ENCODE peak calls at places on chromosomes 3 and 15, in four cellular contexts. H is CD8-positive, alpha-beta memory T cell; G is Daoy; Q is activated CD8-positive, alpha-beta memory T cell treated with anti-CD3 and anti-CD28 coated beads for 1 hour. C is an unnamed sample.

GRCh38 chr3:59456852-59457485 is 407.1 kb upstream of the CFAP20DC start:
- DNase-seq in H (no peak), G (no peak), Q (no peak), C (no peak)

GRCh38 chr15:74179983-74180688 is 6.6 kb downstream of the ISLR start:
- DNase-seq in H (no peak), G (peak; percentile 76), Q (no peak), C (no peak)

GRCh38 chr3:10432156-10432845 is 73.1 kb downstream of the ATP2B2 start:
- DNase-seq in H (no peak), G (no peak), Q (no peak), C (no peak)

GRCh38 chr15:41115652-41116115 is 396 bp downstream of the INO80 start:
- DNase-seq in H (peak; percentile 70), G (peak; percentile 54), Q (peak; percentile 15), C (no peak)

GRCh38 chr15:72229076-72229946 is 1.7 kb downstream of the PKM start:
- DNase-seq in H (peak; percentile 40), G (peak; percentile 45), Q (no peak), C (no peak)

GRCh38 chr3:140207541-140207940 is 272.6 kb downstream of the CLSTN2 start:
- DNase-seq in H (no peak), G (no peak), Q (no peak), C (no peak)

GRCh38 chr15:52746162-52746721 is 43.9 kb downstream of the ONECUT1 start:
- DNase-seq in H (no peak), G (no peak), Q (no peak), C (no peak)

GRCh38 chr3:46846624-46847542 is 16.4 kb downstream of the MYL3 start:
- DNase-seq in H (no peak), G (no peak), Q (no peak), C (no peak)

GRCh38 chr15:42736178-42736792 is 643 bp downstream of the CDAN1 start:
- DNase-seq in H (peak; percentile 5), G (no peak), Q (no peak), C (no peak)

GRCh38 chr3:67515778-67516177 is 138.6 kb downstream of the SUCLG2 start:
- DNase-seq in H (no peak), G (no peak), Q (no peak), C (no peak)

GRCh38 chr15:68556139-68556990 is 22.4 kb upstream of the CORO2B start:
- DNase-seq in H (no peak), G (no peak), Q (no peak), C (no peak)

GRCh38 chr3:157958471-157958870 is 147.7 kb downstream of the SHOX2 start:
- DNase-seq in H (no peak), G (no peak), Q (no peak), C (peak; percentile 6)

GRCh38 chr15:97483232-97483631 is 477.3 kb upstream of the ARRDC4 start:
- DNase-seq in H (no peak), G (no peak), Q (no peak), C (no peak)